ENCODE peak calls at places on chromosomes 16 and 17, in six cellular contexts. One of them, this sample, is unnamed.

GRCh38 chr17:32445075-32445427 is 741 bp downstream of the PSMD11 start:
- DNase-seq in fibroblast of lung: peak
- DNase-seq in breast epithelium: no peak
- DNase-seq in endodermal cell: peak
- DNase-seq in right lobe of liver: peak
- DNase-seq in right atrium auricular region: no peak
- DNase-seq in this sample: no peak

GRCh38 chr17:58328195-58329034 is at the start of gene TSPOAP1:
- DNase-seq in right atrium auricular region: no peak
- DNase-seq in fibroblast of lung: no peak
- DNase-seq in right lobe of liver: peak
- DNase-seq in endodermal cell: peak
- DNase-seq in breast epithelium: no peak
- DNase-seq in this sample: no peak

GRCh38 chr17:1568950-1569810 is 6.6 kb upstream of the PITPNA start:
- DNase-seq in right lobe of liver: no peak
- DNase-seq in endodermal cell: no peak
- DNase-seq in fibroblast of lung: no peak
- DNase-seq in right atrium auricular region: no peak
- DNase-seq in breast epithelium: no peak
- DNase-seq in this sample: no peak

GRCh38 chr16:20937736-20938135 is 37.2 kb downstream of the LYRM1 start:
- DNase-seq in right lobe of liver: no peak
- DNase-seq in breast epithelium: no peak
- DNase-seq in right atrium auricular region: no peak
- DNase-seq in endodermal cell: no peak
- DNase-seq in fibroblast of lung: no peak
- DNase-seq in this sample: no peak

GRCh38 chr16:74773431-74774222 is 993 bp downstream of the FA2H start:
- DNase-seq in right atrium auricular region: no peak
- DNase-seq in fibroblast of lung: no peak
- DNase-seq in endodermal cell: no peak
- DNase-seq in breast epithelium: no peak
- DNase-seq in right lobe of liver: no peak
- DNase-seq in this sample: no peak

GRCh38 chr17:72205357-72205756 is 84.5 kb downstream of the SOX9 start:
- DNase-seq in right atrium auricular region: no peak
- DNase-seq in endodermal cell: peak
- DNase-seq in fibroblast of lung: no peak
- DNase-seq in breast epithelium: no peak
- DNase-seq in right lobe of liver: no peak
- DNase-seq in this sample: no peak

GRCh38 chr17:11671151-11671550 is 72.9 kb downstream of the DNAH9 start:
- DNase-seq in right atrium auricular region: no peak
- DNase-seq in right lobe of liver: no peak
- DNase-seq in breast epithelium: no peak
- DNase-seq in fibroblast of lung: no peak
- DNase-seq in endodermal cell: no peak
- DNase-seq in this sample: no peak

GRCh38 chr17:44916781-44917241 is 1.5 kb upstream of the GFAP start:
- DNase-seq in right lobe of liver: peak
- DNase-seq in breast epithelium: peak
- DNase-seq in endodermal cell: peak
- DNase-seq in fibroblast of lung: peak
- DNase-seq in right atrium auricular region: no peak
- DNase-seq in this sample: peak

GRCh38 chr16:85418978-85419491 is 194.1 kb upstream of the GSE1 start:
- DNase-seq in right atrium auricular region: no peak
- DNase-seq in right lobe of liver: peak
- DNase-seq in fibroblast of lung: no peak
- DNase-seq in endodermal cell: no peak
- DNase-seq in breast epithelium: no peak
- DNase-seq in this sample: peak

GRCh38 chr17:17205368-17206148 is 575 bp downstream of the PLD6 start:
- DNase-seq in fibroblast of lung: peak
- DNase-seq in breast epithelium: no peak
- DNase-seq in endodermal cell: no peak
- DNase-seq in right lobe of liver: peak
- DNase-seq in right atrium auricular region: no peak
- DNase-seq in this sample: no peak

GRCh38 chr16:61820398-61820797 is 215.8 kb downstream of the CDH8 start:
- DNase-seq in endodermal cell: no peak
- DNase-seq in breast epithelium: no peak
- DNase-seq in right atrium auricular region: no peak
- DNase-seq in fibroblast of lung: peak
- DNase-seq in right lobe of liver: no peak
- DNase-seq in this sample: no peak

GRCh38 chr17:14014647-14015046 is 54.7 kb upstream of the COX10 start:
- DNase-seq in breast epithelium: no peak
- DNase-seq in right lobe of liver: no peak
- DNase-seq in right atrium auricular region: no peak
- DNase-seq in fibroblast of lung: peak
- DNase-seq in endodermal cell: no peak
- DNase-seq in this sample: no peak

GRCh38 chr17:66714046-66715023 is 120.6 kb upstream of the CACNG5 start:
- DNase-seq in breast epithelium: no peak
- DNase-seq in endodermal cell: no peak
- DNase-seq in right lobe of liver: no peak
- DNase-seq in fibroblast of lung: no peak
- DNase-seq in right atrium auricular region: peak
- DNase-seq in this sample: no peak

GRCh38 chr17:39123627-39124026 is 27.8 kb downstream of the PLXDC1 start:
- DNase-seq in right atrium auricular region: no peak
- DNase-seq in breast epithelium: no peak
- DNase-seq in fibroblast of lung: peak
- DNase-seq in right lobe of liver: no peak
- DNase-seq in endodermal cell: no peak
- DNase-seq in this sample: no peak

GRCh38 chr16:25210758-25211157 is 6.0 kb upstream of the AQP8 start:
- DNase-seq in endodermal cell: no peak
- DNase-seq in right atrium auricular region: no peak
- DNase-seq in fibroblast of lung: peak
- DNase-seq in breast epithelium: no peak
- DNase-seq in right lobe of liver: no peak
- DNase-seq in this sample: no peak

GRCh38 chr17:19508327-19508867 is 25.3 kb upstream of the SLC47A1 start:
- DNase-seq in fibroblast of lung: no peak
- DNase-seq in breast epithelium: no peak
- DNase-seq in endodermal cell: peak
- DNase-seq in right lobe of liver: no peak
- DNase-seq in right atrium auricular region: no peak
- DNase-seq in this sample: no peak

GRCh38 chr17:11485802-11486421 is 112.4 kb upstream of the DNAH9 start:
- DNase-seq in fibroblast of lung: no peak
- DNase-seq in endodermal cell: peak
- DNase-seq in breast epithelium: no peak
- DNase-seq in right lobe of liver: no peak
- DNase-seq in right atrium auricular region: peak
- DNase-seq in this sample: no peak

GRCh38 chr16:14641206-14641605 is 8.5 kb downstream of the BFAR start:
- DNase-seq in right atrium auricular region: no peak
- DNase-seq in breast epithelium: no peak
- DNase-seq in endodermal cell: no peak
- DNase-seq in fibroblast of lung: no peak
- DNase-seq in right lobe of liver: no peak
- DNase-seq in this sample: no peak

GRCh38 chr16:29831490-29831889 is 11.2 kb downstream of the MVP start:
- DNase-seq in endodermal cell: no peak
- DNase-seq in breast epithelium: no peak
- DNase-seq in right atrium auricular region: no peak
- DNase-seq in fibroblast of lung: no peak
- DNase-seq in right lobe of liver: peak
- DNase-seq in this sample: no peak

GRCh38 chr17:14203392-14203791 is 33.3 kb downstream of the CDRT15 start:
- DNase-seq in breast epithelium: no peak
- DNase-seq in right atrium auricular region: no peak
- DNase-seq in endodermal cell: no peak
- DNase-seq in right lobe of liver: no peak
- DNase-seq in fibroblast of lung: no peak
- DNase-seq in this sample: no peak

GRCh38 chr16:31712064-31712540 is 161.5 kb upstream of the ZNF267 start:
- DNase-seq in breast epithelium: no peak
- DNase-seq in endodermal cell: no peak
- DNase-seq in fibroblast of lung: no peak
- DNase-seq in right atrium auricular region: no peak
- DNase-seq in right lobe of liver: no peak
- DNase-seq in this sample: no peak

GRCh38 chr16:31715915-31716314 is 157.7 kb upstream of the ZNF267 start:
- DNase-seq in right atrium auricular region: no peak
- DNase-seq in endodermal cell: no peak
- DNase-seq in fibroblast of lung: no peak
- DNase-seq in right lobe of liver: no peak
- DNase-seq in breast epithelium: no peak
- DNase-seq in this sample: no peak

GRCh38 chr16:31714899-31715504 is 158.6 kb upstream of the ZNF267 start:
- DNase-seq in breast epithelium: no peak
- DNase-seq in endodermal cell: no peak
- DNase-seq in right lobe of liver: no peak
- DNase-seq in fibroblast of lung: no peak
- DNase-seq in right atrium auricular region: no peak
- DNase-seq in this sample: no peak

GRCh38 chr16:31713071-31713944 is 160.3 kb upstream of the ZNF267 start:
- DNase-seq in endodermal cell: peak
- DNase-seq in right lobe of liver: peak
- DNase-seq in right atrium auricular region: peak
- DNase-seq in breast epithelium: peak
- DNase-seq in fibroblast of lung: peak
- DNase-seq in this sample: peak

GRCh38 chr16:31713945-31714898 is 159.4 kb upstream of the ZNF267 start:
- DNase-seq in fibroblast of lung: no peak
- DNase-seq in breast epithelium: no peak
- DNase-seq in endodermal cell: peak
- DNase-seq in right lobe of liver: no peak
- DNase-seq in right atrium auricular region: no peak
- DNase-seq in this sample: no peak
- TF ChIP-seq CTCF in fibroblast of lung: peak
- TF ChIP-seq CTCF in breast epithelium: no peak
- TF ChIP-seq CTCF in endodermal cell: peak
- TF ChIP-seq CTCF in right lobe of liver: no peak
- TF ChIP-seq CTCF in right atrium auricular region: no peak
- TF ChIP-seq CTCF in this sample: peak

GRCh38 chr17:55168970-55169687 is 95.6 kb upstream of the HLF start:
- DNase-seq in right atrium auricular region: no peak
- DNase-seq in endodermal cell: no peak
- DNase-seq in fibroblast of lung: no peak
- DNase-seq in right lobe of liver: no peak
- DNase-seq in breast epithelium: no peak
- DNase-seq in this sample: no peak

GRCh38 chr17:55175788-55176425 is 88.9 kb upstream of the HLF start:
- DNase-seq in right atrium auricular region: no peak
- DNase-seq in endodermal cell: no peak
- DNase-seq in right lobe of liver: no peak
- DNase-seq in breast epithelium: no peak
- DNase-seq in fibroblast of lung: no peak
- DNase-seq in this sample: no peak

GRCh38 chr17:55171634-55172328 is 93.0 kb upstream of the HLF start:
- DNase-seq in right lobe of liver: no peak
- DNase-seq in right atrium auricular region: no peak
- DNase-seq in fibroblast of lung: no peak
- DNase-seq in endodermal cell: no peak
- DNase-seq in breast epithelium: no peak
- DNase-seq in this sample: no peak

GRCh38 chr17:55174133-55174532 is 90.6 kb upstream of the HLF start:
- DNase-seq in endodermal cell: no peak
- DNase-seq in right atrium auricular region: no peak
- DNase-seq in right lobe of liver: no peak
- DNase-seq in fibroblast of lung: no peak
- DNase-seq in breast epithelium: no peak
- DNase-seq in this sample: no peak

GRCh38 chr17:55172612-55173011 is 92.1 kb upstream of the HLF start:
- DNase-seq in breast epithelium: no peak
- DNase-seq in fibroblast of lung: no peak
- DNase-seq in right atrium auricular region: no peak
- DNase-seq in endodermal cell: no peak
- DNase-seq in right lobe of liver: no peak
- DNase-seq in this sample: peak
- H3K27ac ChIP-seq in breast epithelium: no peak
- H3K27ac ChIP-seq in fibroblast of lung: no peak
- H3K27ac ChIP-seq in right atrium auricular region: no peak
- H3K27ac ChIP-seq in endodermal cell: no peak
- H3K27ac ChIP-seq in right lobe of liver: no peak
- H3K27ac ChIP-seq in this sample: no peak

DNA sequence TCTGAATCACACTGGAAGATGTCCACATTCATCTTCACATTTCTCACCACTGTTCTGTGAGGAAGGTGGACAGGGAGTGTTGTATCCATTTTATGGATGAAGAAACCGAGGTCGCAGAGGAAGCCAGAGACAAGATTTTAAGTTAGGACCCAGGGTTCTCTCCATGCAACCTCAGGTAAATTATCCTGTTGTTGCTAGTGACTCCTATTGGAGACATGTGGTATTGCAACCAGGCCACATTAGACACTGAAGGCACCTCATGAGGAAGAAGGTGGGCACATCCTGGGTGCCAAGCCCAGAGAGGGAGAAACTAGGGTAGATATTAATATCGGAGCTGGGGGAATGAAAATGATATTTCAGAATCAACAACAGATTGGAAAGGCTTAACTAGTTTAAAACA is 8.5 kb upstream of the WNT9B start:
- DNase-seq in right atrium auricular region: no peak
- DNase-seq in right lobe of liver: no peak
- DNase-seq in fibroblast of lung: no peak
- DNase-seq in breast epithelium: no peak
- DNase-seq in endodermal cell: peak
- DNase-seq in this sample: no peak
- TF ChIP-seq CTCF in right atrium auricular region: no peak
- TF ChIP-seq CTCF in right lobe of liver: no peak
- TF ChIP-seq CTCF in fibroblast of lung: peak
- TF ChIP-seq CTCF in breast epithelium: no peak
- TF ChIP-seq CTCF in endodermal cell: peak
- TF ChIP-seq CTCF in this sample: no peak

DNA sequence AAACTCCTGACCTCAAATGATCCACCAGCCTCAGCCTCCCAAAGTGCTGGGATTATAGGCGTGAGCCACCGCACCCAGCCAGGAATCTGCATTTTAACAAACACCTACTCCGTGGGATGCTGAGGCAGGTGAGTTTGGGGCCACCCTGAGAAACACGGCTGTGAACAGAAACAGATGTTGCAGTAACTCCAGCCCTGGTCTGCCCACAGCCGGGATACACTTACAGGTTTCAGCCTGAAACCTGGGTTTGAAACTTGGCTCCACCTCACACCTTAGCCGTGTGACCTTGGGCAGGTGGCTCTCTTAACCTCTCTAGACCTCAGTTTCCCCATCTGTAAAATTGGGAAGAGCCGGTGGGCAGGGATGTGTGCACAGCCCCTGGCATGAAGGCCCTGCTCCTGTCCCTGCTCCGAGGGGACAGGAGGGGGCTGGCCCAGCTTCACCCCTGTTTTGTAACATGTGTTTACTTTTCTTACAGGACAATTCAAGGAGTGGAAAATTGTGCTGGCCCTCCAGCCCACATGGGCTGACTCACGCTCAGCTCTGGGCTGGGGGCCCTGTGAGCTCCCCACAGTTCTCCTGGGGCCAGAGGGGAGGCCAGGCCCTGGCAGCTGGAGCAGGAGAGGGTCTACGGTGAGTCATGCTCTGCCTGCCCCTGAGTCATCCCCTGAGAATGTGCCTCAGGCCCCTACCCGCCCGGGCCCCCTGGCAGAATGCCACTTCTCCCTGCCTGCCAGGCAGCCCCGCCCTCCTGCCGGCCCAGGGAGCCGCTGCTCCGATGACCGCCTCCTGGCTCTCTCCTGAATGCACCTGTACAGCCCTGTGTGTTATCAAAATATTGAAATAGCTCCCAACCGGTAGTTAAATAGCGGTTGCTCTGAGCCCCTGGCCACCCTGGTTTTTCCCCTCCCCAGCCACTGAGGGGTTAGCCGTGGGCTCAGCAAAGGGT is 7.7 kb upstream of the PPL start:
- DNase-seq in fibroblast of lung: peak
- DNase-seq in right lobe of liver: peak
- DNase-seq in endodermal cell: peak
- DNase-seq in breast epithelium: peak
- DNase-seq in right atrium auricular region: peak
- DNase-seq in this sample: peak
- H3K27ac ChIP-seq in fibroblast of lung: peak
- H3K27ac ChIP-seq in right lobe of liver: no peak
- H3K27ac ChIP-seq in endodermal cell: peak
- H3K27ac ChIP-seq in breast epithelium: peak
- H3K27ac ChIP-seq in right atrium auricular region: peak
- H3K27ac ChIP-seq in this sample: peak